ENCODE peak calls at places on chromosomes 7 and 10, in ten cellular contexts. R, J, A, H, C, M, E, D, G and T are unnamed samples.

GRCh38 chr10:104350146-104350635 is 3.4 kb upstream of the CFAP58 start:
- DNase-seq in R (peak; percentile 72), J (no peak), A (no peak), H (peak; percentile 47), C (peak; percentile 67), M (no peak), E (no peak), D (no peak), G (peak; percentile 42), T (peak; percentile 69)

GRCh38 chr10:26829810-26830515 is 30.8 kb downstream of the ABI1 start:
- DNase-seq in R (no peak), J (no peak), A (no peak), H (peak; percentile 6), C (no peak), M (no peak), E (no peak), D (no peak), G (no peak), T (no peak)

GRCh38 chr10:74880041-74880440 is 53.6 kb downstream of the KAT6B start:
- DNase-seq in R (peak; percentile 85), J (no peak), A (no peak), H (no peak), C (no peak), M (no peak), E (no peak), D (no peak), G (no peak), T (no peak)

GRCh38 chr7:150876817-150877526 is 24.7 kb downstream of the AOC1 start:
- DNase-seq in R (peak; percentile 72), J (peak; percentile 60), A (peak; percentile 57), H (peak; percentile 66), C (peak; percentile 79), M (peak; percentile 12), E (peak; percentile 72), D (peak; percentile 86), G (peak; percentile 84), T (peak; percentile 55)

GRCh38 chr7:2269468-2270460 is 27.7 kb downstream of the NUDT1 start:
- DNase-seq in R (peak; percentile 4), J (no peak), A (no peak), H (no peak), C (peak; percentile 62), M (no peak), E (no peak), D (no peak), G (no peak), T (no peak)

GRCh38 chr10:119441151-119441821 is 101.2 kb downstream of the RGS10 start:
- DNase-seq in R (no peak), J (peak; percentile 55), A (no peak), H (no peak), C (peak; percentile 89), M (no peak), E (peak; percentile 79), D (no peak), G (no peak), T (no peak)

GRCh38 chr10:99766282-99766681 is 16.2 kb upstream of the ABCC2 start:
- DNase-seq in R (no peak), J (no peak), A (no peak), H (no peak), C (no peak), M (no peak), E (no peak), D (no peak), G (no peak), T (no peak)

GRCh38 chr10:97169911-97170693 is 15.7 kb downstream of the SLIT1 start:
- DNase-seq in R (peak; percentile 30), J (no peak), A (no peak), H (no peak), C (no peak), M (no peak), E (no peak), D (no peak), G (no peak), T (no peak)

GRCh38 chr10:123149568-123150228 is 1.8 kb downstream of the HMX2 start:
- DNase-seq in R (no peak), J (no peak), A (no peak), H (no peak), C (no peak), M (no peak), E (no peak), D (no peak), G (no peak), T (no peak)

GRCh38 chr10:68870545-68871104 is 30.5 kb upstream of the DDX50 start:
- DNase-seq in R (no peak), J (no peak), A (no peak), H (no peak), C (no peak), M (no peak), E (no peak), D (no peak), G (no peak), T (no peak)